ENCODE peak calls at places on chromosomes 6 and 20, in five cellular contexts. C, H, D, F and Y are unnamed samples.

GRCh38 chr20:48019496-48019895 is 234.2 kb upstream of the SULF2 start:
- DNase-seq in F (no peak), D (no peak), H (no peak), C (no peak), Y (no peak)

GRCh38 chr6:15327271-15327670 is 81.4 kb downstream of the JARID2 start:
- DNase-seq in H (peak), C (peak), D (no peak), F (no peak), Y (no peak)

GRCh38 chr20:14997791-14998190 is 660.4 kb upstream of the FLRT3 start:
- DNase-seq in D (no peak), C (no peak), F (no peak), H (no peak), Y (no peak)

GRCh38 chr20:61754976-61755778 is 310.5 kb downstream of the TAF4 start:
- DNase-seq in C (no peak), D (no peak), F (no peak), H (no peak), Y (no peak)

GRCh38 chr6:67175091-67175490 is 1460.0 kb upstream of the ADGRB3 start:
- DNase-seq in D (no peak), H (no peak), C (no peak), F (no peak), Y (no peak)

GRCh38 chr6:90098637-90099036 is 198.0 kb downstream of the BACH2 start:
- DNase-seq in D (no peak), H (no peak), C (no peak), F (no peak), Y (no peak)

GRCh38 chr6:41537359-41537758 is 8.8 kb upstream of the FOXP4 start:
- DNase-seq in C (no peak), F (no peak), D (no peak), H (no peak), Y (no peak)

GRCh38 chr6:39339557-39340555 is 17.4 kb upstream of the KCNK16 start:
- DNase-seq in H (no peak), F (no peak), D (no peak), C (no peak), Y (no peak)

GRCh38 chr6:71419954-71420692 is 131.5 kb downstream of the OGFRL1 start:
- DNase-seq in F (no peak), C (no peak), D (no peak), H (no peak), Y (no peak)

GRCh38 chr20:20362774-20363435 is 5.0 kb upstream of the INSM1 start:
- DNase-seq in F (no peak), C (no peak), D (no peak), H (no peak), Y (peak)

GRCh38 chr6:93549868-93550267 is 130.5 kb upstream of the EPHA7 start:
- DNase-seq in H (no peak), F (no peak), D (no peak), C (no peak), Y (no peak)

GRCh38 chr6:52872031-52872430 is 31.4 kb upstream of the GSTA5 start:
- DNase-seq in D (no peak), C (no peak), F (no peak), H (no peak), Y (no peak)

GRCh38 chr6:52877168-52877567 is 32.3 kb downstream of the GSTA3 start:
- DNase-seq in H (no peak), C (no peak), D (no peak), F (no peak), Y (no peak)

GRCh38 chr6:52881662-52881995 is 27.9 kb downstream of the GSTA3 start:
- DNase-seq in H (no peak), F (no peak), D (no peak), C (no peak), Y (no peak)

GRCh38 chr6:52877786-52878185 is 31.7 kb downstream of the GSTA3 start:
- DNase-seq in C (no peak), H (no peak), F (no peak), D (no peak), Y (no peak)

DNA sequence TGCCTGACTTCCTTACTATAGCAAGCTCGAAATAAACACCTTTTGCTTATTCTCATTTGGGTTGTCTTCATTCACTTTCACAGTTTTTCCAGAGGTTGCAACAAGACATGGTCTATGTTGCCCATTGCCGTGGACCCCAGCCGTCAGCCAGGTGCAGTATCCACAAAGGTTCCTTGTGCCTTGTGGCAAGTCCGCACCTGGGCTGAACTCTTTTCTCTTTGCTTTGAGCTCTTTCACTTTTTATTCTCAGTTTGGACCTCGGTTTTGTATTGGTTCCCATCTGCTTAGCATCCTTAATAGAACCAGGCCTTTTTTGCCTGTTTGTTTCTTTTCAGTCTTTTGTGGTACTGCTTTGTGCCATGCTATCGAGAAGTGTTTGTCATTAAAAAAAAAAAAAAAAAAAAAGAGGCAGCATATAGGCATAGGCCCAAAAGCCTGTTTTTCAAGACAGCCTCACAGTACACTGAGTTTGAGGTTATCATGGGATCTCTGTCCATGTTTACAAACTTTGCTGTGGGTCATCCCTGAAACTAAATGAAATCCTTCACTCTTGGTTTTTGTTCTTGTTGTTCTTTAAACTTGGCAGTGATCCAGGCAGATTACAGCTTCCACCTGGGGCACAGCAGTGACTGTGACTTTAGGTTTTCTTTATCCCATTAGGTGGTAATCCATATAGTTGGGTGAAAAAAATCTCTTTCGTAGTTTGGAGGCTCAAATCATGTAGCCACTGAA is 33.3 kb downstream of the GSTA3 start:
- DNase-seq in C (no peak), F (no peak), H (no peak), D (peak), Y (no peak)
- TF ChIP-seq USF2 in C (no peak), F (no peak), H (no peak), D (no peak), Y (no peak)

GRCh38 chr20:44137210-44137781 is 49.7 kb downstream of the JPH2 start:
- DNase-seq in F (peak), H (no peak), D (no peak), C (no peak), Y (peak)
- TF ChIP-seq JUN in F (no peak), H (no peak), D (no peak), C (no peak), Y (no peak)

GRCh38 chr20:1827510-1827973 is 67.7 kb upstream of the SIRPA start:
- DNase-seq in H (no peak), F (no peak), C (no peak), D (no peak), Y (no peak)

GRCh38 chr20:1824177-1824576 is 71.0 kb upstream of the SIRPA start:
- DNase-seq in F (no peak), C (no peak), D (no peak), H (no peak), Y (no peak)

GRCh38 chr20:1824834-1825233 is 70.4 kb upstream of the SIRPA start:
- DNase-seq in H (no peak), C (no peak), F (no peak), D (no peak), Y (no peak)

GRCh38 chr20:1825492-1825891 is 69.7 kb upstream of the SIRPA start:
- DNase-seq in H (no peak), C (no peak), D (no peak), F (no peak), Y (no peak)

DNA sequence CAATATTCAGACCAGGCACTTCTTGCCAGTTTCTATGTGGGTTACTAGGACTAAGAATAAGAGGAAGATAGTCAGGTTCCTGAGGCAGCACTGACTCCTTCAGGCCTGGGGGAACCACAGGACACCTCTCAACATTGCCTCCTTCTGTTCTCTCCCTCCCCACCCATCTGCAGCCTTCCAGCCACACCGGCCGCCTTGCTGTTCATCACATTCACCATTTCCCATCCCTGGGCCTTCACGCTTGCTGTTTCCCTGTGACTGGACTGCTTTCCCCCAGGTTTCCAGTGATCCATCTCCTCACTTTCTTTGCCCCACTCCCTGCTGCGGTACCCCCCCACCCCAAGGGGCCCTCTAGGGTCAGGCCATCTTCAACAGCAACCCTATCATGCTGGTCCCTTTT is 69.2 kb upstream of the SIRPA start:
- DNase-seq in D (no peak), F (no peak), C (no peak), H (no peak), Y (no peak)
- TF ChIP-seq CTCF in D (no peak), F (no peak), C (no peak), H (no peak), Y (no peak)

GRCh38 chr6:54299542-54300269 is 8.5 kb upstream of the TINAG start:
- DNase-seq in H (no peak), D (no peak), C (no peak), F (no peak), Y (no peak)
- TF ChIP-seq USF2 in H (no peak), D (no peak), C (no peak), F (no peak), Y (no peak)

DNA sequence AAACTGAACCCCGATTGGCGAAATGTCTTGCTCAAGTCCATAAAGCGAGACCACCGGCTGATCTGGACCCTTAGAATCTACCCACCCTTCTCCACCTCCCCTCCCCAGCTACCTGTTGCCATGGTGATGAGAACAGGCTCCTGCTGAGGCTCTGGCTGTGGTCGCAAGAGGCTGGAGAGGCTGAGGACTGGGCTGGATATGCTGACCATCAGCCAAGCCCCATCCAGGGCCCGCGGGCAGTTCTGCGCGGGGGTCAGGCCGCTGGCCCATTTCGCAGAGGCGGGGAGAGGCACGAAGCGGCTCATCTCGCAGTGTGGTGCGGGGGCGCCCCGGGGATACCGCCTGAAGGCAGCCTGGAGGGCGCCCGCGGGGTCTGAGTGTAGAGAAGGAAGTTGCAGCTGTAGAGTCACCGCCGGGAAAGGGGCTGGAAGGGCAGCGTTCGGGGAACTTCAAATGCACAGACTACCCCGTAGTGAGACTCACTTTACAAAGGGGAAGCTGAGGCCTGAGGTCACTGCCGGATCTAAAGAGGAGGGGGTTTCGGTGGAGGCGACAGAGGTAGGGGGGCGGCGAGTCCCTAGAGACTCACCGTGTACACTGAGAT is 671 bp downstream of the TAPBP start:
- DNase-seq in H (peak), D (no peak), F (no peak), C (no peak), Y (peak)
- TF ChIP-seq JUN in H (no peak), D (no peak), F (no peak), C (no peak), Y (no peak)

GRCh38 chr6:144090384-144090783 is 5.0 kb downstream of the SF3B5 start:
- DNase-seq in D (no peak), F (no peak), C (no peak), H (no peak), Y (no peak)
- TF ChIP-seq CTCF in D (no peak), F (no peak), C (peak), H (peak), Y (no peak)

GRCh38 chr6:19812512-19813119 is 24.6 kb upstream of the ID4 start:
- DNase-seq in C (peak), D (peak), H (peak), F (no peak), Y (no peak)
- TF ChIP-seq USF2 in C (no peak), D (no peak), H (no peak), F (no peak), Y (no peak)

GRCh38 chr6:161676566-161676965 is 402.7 kb upstream of the AGPAT4 start:
- DNase-seq in D (no peak), C (no peak), H (no peak), F (no peak), Y (no peak)

GRCh38 chr6:161677188-161677587 is 403.3 kb upstream of the AGPAT4 start:
- DNase-seq in C (no peak), F (no peak), D (no peak), H (no peak), Y (no peak)

GRCh38 chr6:161671117-161671516 is 397.3 kb upstream of the AGPAT4 start:
- DNase-seq in C (no peak), D (no peak), F (no peak), H (no peak), Y (no peak)

GRCh38 chr6:161674930-161675523 is 401.2 kb upstream of the AGPAT4 start:
- DNase-seq in F (no peak), H (no peak), D (no peak), C (no peak), Y (no peak)

DNA sequence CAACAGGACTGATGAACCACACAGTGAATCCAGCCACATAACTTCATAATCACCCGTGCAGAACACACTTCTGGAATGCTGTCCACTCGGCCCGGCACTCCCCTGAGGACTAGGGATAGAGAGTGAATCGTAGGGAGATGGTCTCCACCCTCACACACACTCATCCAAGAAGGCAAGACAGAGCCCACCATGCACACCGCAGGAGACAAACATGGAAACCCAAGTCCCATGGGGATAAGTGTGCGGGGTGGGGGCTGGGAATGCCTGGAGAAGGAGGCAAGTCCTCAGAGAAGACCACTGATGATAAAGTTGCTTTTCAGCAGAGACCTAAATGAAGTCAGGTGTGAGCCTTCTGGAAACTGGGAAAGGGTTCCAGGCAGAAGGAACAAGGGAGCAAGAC is 399.2 kb upstream of the AGPAT4 start:
- DNase-seq in H (no peak), F (no peak), C (no peak), D (no peak), Y (no peak)
- TF ChIP-seq JUN in H (no peak), F (no peak), C (no peak), D (no peak), Y (no peak)

DNA sequence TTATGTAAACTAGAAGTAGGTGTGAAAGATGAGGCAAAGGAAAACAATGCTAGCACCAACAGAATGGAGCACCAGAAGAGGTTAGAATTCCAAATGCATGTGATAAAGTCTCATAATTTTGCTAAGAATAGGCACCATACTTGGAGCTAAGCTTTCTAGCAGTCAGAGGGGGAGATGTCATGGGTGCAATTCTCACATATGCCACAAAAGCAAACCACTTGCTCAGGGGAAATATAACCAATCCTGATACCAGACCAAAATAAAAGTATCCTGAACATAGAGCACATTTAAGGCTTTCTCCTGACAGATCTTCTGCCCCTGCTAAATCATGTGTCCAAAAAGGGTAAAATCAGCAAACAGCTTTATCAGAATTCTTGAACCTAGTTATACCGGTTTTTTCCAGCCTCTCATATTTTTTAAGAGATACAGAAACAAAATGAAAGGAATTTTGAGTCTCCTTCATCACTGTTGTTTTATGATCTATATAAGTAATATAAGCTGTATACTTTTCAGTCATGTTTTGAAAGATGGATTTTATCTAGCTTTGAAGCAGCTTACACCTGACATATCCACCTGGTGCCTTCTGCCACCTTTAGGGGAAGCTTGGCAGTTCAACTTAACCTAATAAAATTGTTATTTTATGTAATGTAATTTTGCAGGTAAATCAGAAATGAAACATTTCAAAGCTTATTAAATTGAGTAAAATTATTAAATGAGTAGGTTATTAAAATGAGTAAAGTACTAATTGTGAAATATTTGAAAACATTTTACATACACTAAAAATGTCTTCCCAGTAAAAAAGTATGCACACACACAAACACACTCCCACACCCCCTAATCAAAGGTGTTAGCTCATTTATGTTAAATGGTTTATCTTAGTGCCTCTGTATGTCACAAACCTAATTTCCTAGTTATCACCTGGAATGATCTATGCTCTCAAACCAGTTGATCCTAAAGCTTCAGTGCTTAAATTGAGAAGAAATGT is 2.8 kb downstream of the SPO11 start:
- DNase-seq in C (no peak), D (no peak), F (no peak), H (no peak), Y (no peak)
- TF ChIP-seq CTCF in C (peak), D (peak), F (peak), H (no peak), Y (no peak)